ENCODE peak calls at places on chromosome 2, in five cellular contexts. One of them, this sample, is unnamed.
A peak's percentile ranks its signal among the peaks of the same experiment; 100 is the strongest.

GRCh38 chr2:188957646-188958045 is 16.5 kb upstream of the COL3A1 start:
- DNase-seq in suprapubic skin: no peak
- DNase-seq in stomach: no peak
- DNase-seq in heart left ventricle: no peak
- DNase-seq in breast epithelium: no peak
- DNase-seq in this sample: no peak

GRCh38 chr2:223054193-223054781 is 2.3 kb downstream of the KCNE4 start:
- DNase-seq in stomach: no peak
- DNase-seq in breast epithelium: no peak
- DNase-seq in suprapubic skin: peak; percentile 89
- DNase-seq in heart left ventricle: peak; percentile 77
- DNase-seq in this sample: peak; percentile 23

GRCh38 chr2:231682546-231683291 is 25.6 kb upstream of the PTMA start:
- DNase-seq in suprapubic skin: no peak
- DNase-seq in heart left ventricle: no peak
- DNase-seq in breast epithelium: no peak
- DNase-seq in stomach: no peak
- DNase-seq in this sample: no peak

GRCh38 chr2:210445116-210445707 is 31.3 kb downstream of the LANCL1 start:
- DNase-seq in suprapubic skin: no peak
- DNase-seq in heart left ventricle: no peak
- DNase-seq in stomach: no peak
- DNase-seq in breast epithelium: no peak
- DNase-seq in this sample: no peak

GRCh38 chr2:134609924-134610498 is 108.8 kb downstream of the TMEM163 start:
- DNase-seq in heart left ventricle: no peak
- DNase-seq in suprapubic skin: no peak
- DNase-seq in stomach: no peak
- DNase-seq in breast epithelium: no peak
- DNase-seq in this sample: no peak

GRCh38 chr2:72115361-72116080 is 32.1 kb downstream of the CYP26B1 start:
- DNase-seq in heart left ventricle: no peak
- DNase-seq in stomach: no peak
- DNase-seq in suprapubic skin: no peak
- DNase-seq in breast epithelium: peak; percentile 89
- DNase-seq in this sample: no peak

GRCh38 chr2:86035883-86036789 is 69.5 kb downstream of the POLR1A start:
- DNase-seq in breast epithelium: peak; percentile 76
- DNase-seq in stomach: peak; percentile 65
- DNase-seq in heart left ventricle: peak; percentile 86
- DNase-seq in suprapubic skin: no peak
- DNase-seq in this sample: peak; percentile 80

GRCh38 chr2:30763151-30763660 is 44.0 kb downstream of the CAPN13 start:
- DNase-seq in suprapubic skin: peak; percentile 13
- DNase-seq in breast epithelium: no peak
- DNase-seq in stomach: peak; percentile 11
- DNase-seq in heart left ventricle: no peak
- DNase-seq in this sample: no peak

GRCh38 chr2:72150961-72151356 is 3.3 kb upstream of the CYP26B1 start:
- DNase-seq in breast epithelium: peak; percentile 2
- DNase-seq in stomach: peak; percentile 18
- DNase-seq in heart left ventricle: no peak
- DNase-seq in suprapubic skin: peak; percentile 26
- DNase-seq in this sample: no peak

GRCh38 chr2:124001681-124002080 is 23.4 kb upstream of the CNTNAP5 start:
- DNase-seq in breast epithelium: no peak
- DNase-seq in heart left ventricle: no peak
- DNase-seq in stomach: no peak
- DNase-seq in suprapubic skin: no peak
- DNase-seq in this sample: no peak

GRCh38 chr2:24461685-24462084 is 29.4 kb upstream of the NCOA1 start:
- DNase-seq in breast epithelium: no peak
- DNase-seq in heart left ventricle: no peak
- DNase-seq in stomach: no peak
- DNase-seq in suprapubic skin: no peak
- DNase-seq in this sample: no peak

GRCh38 chr2:43372386-43373081 is 146.1 kb upstream of the ZFP36L2 start:
- DNase-seq in suprapubic skin: no peak
- DNase-seq in stomach: no peak
- DNase-seq in heart left ventricle: no peak
- DNase-seq in breast epithelium: no peak
- DNase-seq in this sample: no peak

GRCh38 chr2:197677483-197677882 is 2.1 kb upstream of the RFTN2 start:
- DNase-seq in heart left ventricle: no peak
- DNase-seq in suprapubic skin: no peak
- DNase-seq in stomach: no peak
- DNase-seq in breast epithelium: no peak
- DNase-seq in this sample: no peak

GRCh38 chr2:22153974-22154373 is 1030.2 kb downstream of the TDRD15 start:
- DNase-seq in heart left ventricle: no peak
- DNase-seq in suprapubic skin: no peak
- DNase-seq in breast epithelium: no peak
- DNase-seq in stomach: no peak
- DNase-seq in this sample: no peak

GRCh38 chr2:73423913-73424312 is 38.3 kb downstream of the ALMS1 start:
- DNase-seq in stomach: no peak
- DNase-seq in suprapubic skin: no peak
- DNase-seq in heart left ventricle: no peak
- DNase-seq in breast epithelium: no peak
- DNase-seq in this sample: no peak

GRCh38 chr2:42328148-42328833 is 32.7 kb downstream of the COX7A2L start:
- DNase-seq in stomach: no peak
- DNase-seq in heart left ventricle: no peak
- DNase-seq in breast epithelium: no peak
- DNase-seq in suprapubic skin: no peak
- DNase-seq in this sample: no peak

GRCh38 chr2:127166221-127166860 is 53.8 kb downstream of the CYP27C1 start:
- DNase-seq in stomach: no peak
- DNase-seq in suprapubic skin: no peak
- DNase-seq in heart left ventricle: no peak
- DNase-seq in breast epithelium: no peak
- DNase-seq in this sample: no peak

GRCh38 chr2:235105821-235106359 is 154.1 kb downstream of the SH3BP4 start:
- DNase-seq in heart left ventricle: no peak
- DNase-seq in breast epithelium: no peak
- DNase-seq in suprapubic skin: no peak
- DNase-seq in stomach: no peak
- DNase-seq in this sample: no peak

GRCh38 chr2:88187038-88187676 is 17.0 kb downstream of the THNSL2 start:
- DNase-seq in stomach: peak; percentile 74
- DNase-seq in breast epithelium: peak; percentile 35
- DNase-seq in heart left ventricle: peak; percentile 25
- DNase-seq in suprapubic skin: no peak
- DNase-seq in this sample: peak; percentile 80

GRCh38 chr2:120239488-120240287 is 13.0 kb upstream of the RALB start:
- DNase-seq in breast epithelium: peak; percentile 42
- DNase-seq in heart left ventricle: peak; percentile 81
- DNase-seq in stomach: no peak
- DNase-seq in suprapubic skin: no peak
- DNase-seq in this sample: peak; percentile 36
- H3K36me3 ChIP-seq in breast epithelium: no peaks in the 10 kb centered on the region
- H3K36me3 ChIP-seq in heart left ventricle: no peaks in the 10 kb centered on the region
- H3K36me3 ChIP-seq in stomach: no peaks in the 10 kb centered on the region
- H3K36me3 ChIP-seq in suprapubic skin: no peaks in the 10 kb centered on the region
- H3K36me3 ChIP-seq in this sample: no peaks in the 10 kb centered on the region

GRCh38 chr2:178478442-178479274 is at the start of gene FKBP7:
- DNase-seq in heart left ventricle: peak; percentile 90
- DNase-seq in breast epithelium: peak; percentile 80
- DNase-seq in suprapubic skin: peak; percentile 94
- DNase-seq in stomach: peak; percentile 88
- DNase-seq in this sample: peak; percentile 91

GRCh38 chr2:178479275-178479616 is 846 bp upstream of the FKBP7 start:
- DNase-seq in breast epithelium: no peak
- DNase-seq in stomach: no peak
- DNase-seq in heart left ventricle: no peak
- DNase-seq in suprapubic skin: no peak
- DNase-seq in this sample: no peak

GRCh38 chr2:178482437-178482836 is 2.2 kb downstream of the PLEKHA3 start:
- DNase-seq in breast epithelium: no peak
- DNase-seq in stomach: no peak
- DNase-seq in heart left ventricle: no peak
- DNase-seq in suprapubic skin: no peak
- DNase-seq in this sample: no peak

GRCh38 chr2:178479758-178480226 is 465 bp upstream of the PLEKHA3 start:
- DNase-seq in breast epithelium: no peak
- DNase-seq in heart left ventricle: no peak
- DNase-seq in suprapubic skin: no peak
- DNase-seq in stomach: no peak
- DNase-seq in this sample: no peak

GRCh38 chr2:178480227-178481181 is at the start of gene PLEKHA3:
- DNase-seq in stomach: peak; percentile 95
- DNase-seq in heart left ventricle: peak; percentile 98
- DNase-seq in suprapubic skin: peak; percentile 97
- DNase-seq in breast epithelium: peak; percentile 84
- DNase-seq in this sample: peak; percentile 95
- TF ChIP-seq POLR2A in stomach: no peak
- TF ChIP-seq POLR2A in heart left ventricle: peak; percentile 88
- TF ChIP-seq POLR2A in suprapubic skin: peak; percentile 82
- TF ChIP-seq POLR2A in breast epithelium: no peak
- TF ChIP-seq POLR2A in this sample: peak; percentile 87

GRCh38 chr2:108923019-108923700 is 65.9 kb downstream of the EDAR start:
- DNase-seq in stomach: peak; percentile 66
- DNase-seq in suprapubic skin: peak; percentile 67
- DNase-seq in heart left ventricle: no peak
- DNase-seq in breast epithelium: peak; percentile 66
- DNase-seq in this sample: no peak
- H3K36me3 ChIP-seq in stomach: no peaks in the 10 kb centered on the region
- H3K36me3 ChIP-seq in suprapubic skin: no peaks in the 10 kb centered on the region
- H3K36me3 ChIP-seq in heart left ventricle: no peaks in the 10 kb centered on the region
- H3K36me3 ChIP-seq in breast epithelium: no peaks in the 10 kb centered on the region
- H3K36me3 ChIP-seq in this sample: no peaks in the 10 kb centered on the region

GRCh38 chr2:1249897-1250687 is 163.2 kb upstream of the TPO start:
- DNase-seq in stomach: no peak
- DNase-seq in heart left ventricle: no peak
- DNase-seq in suprapubic skin: no peak
- DNase-seq in breast epithelium: no peak
- DNase-seq in this sample: no peak
- TF ChIP-seq POLR2A in stomach: no peak
- TF ChIP-seq POLR2A in heart left ventricle: no peak
- TF ChIP-seq POLR2A in suprapubic skin: no peak
- TF ChIP-seq POLR2A in breast epithelium: no peak
- TF ChIP-seq POLR2A in this sample: no peak

DNA sequence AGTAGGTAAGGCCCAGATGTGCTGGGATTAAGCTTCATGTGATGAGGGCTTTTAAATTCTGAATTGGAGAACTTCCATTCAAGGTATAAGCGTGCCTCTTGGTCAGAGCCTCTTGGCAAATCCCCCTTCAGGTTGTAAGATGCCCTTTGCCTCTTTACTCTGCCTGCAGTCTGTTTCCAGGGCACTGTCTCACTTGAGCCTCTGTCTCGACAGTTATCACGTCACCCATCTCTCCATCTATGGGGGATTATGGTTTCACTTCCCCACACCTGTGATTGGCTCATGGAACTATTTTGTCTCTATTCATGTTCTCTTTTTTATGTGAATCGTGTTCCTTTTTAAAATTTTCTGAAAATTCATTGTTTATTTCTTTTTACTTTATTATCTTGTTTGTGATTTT is 51.7 kb downstream of the COA5 start:
- DNase-seq in stomach: no peak
- DNase-seq in heart left ventricle: no peak
- DNase-seq in suprapubic skin: no peak
- DNase-seq in breast epithelium: no peak
- DNase-seq in this sample: no peak
- H3K36me3 ChIP-seq in stomach: peaks cover 37% of the 10 kb centered on the region
- H3K36me3 ChIP-seq in heart left ventricle: peaks cover 62% of the 10 kb centered on the region
- H3K36me3 ChIP-seq in suprapubic skin: peaks cover 67% of the 10 kb centered on the region
- H3K36me3 ChIP-seq in breast epithelium: no peaks in the 10 kb centered on the region
- H3K36me3 ChIP-seq in this sample: peaks cover 13% of the 10 kb centered on the region

GRCh38 chr2:240560084-240560479 is at the start of gene DUSP28:
- DNase-seq in stomach: peak; percentile 95
- DNase-seq in suprapubic skin: peak; percentile 96
- DNase-seq in breast epithelium: peak; percentile 86
- DNase-seq in heart left ventricle: peak; percentile 92
- DNase-seq in this sample: peak; percentile 94
- TF ChIP-seq POLR2A in stomach: no peak
- TF ChIP-seq POLR2A in suprapubic skin: peak; percentile 64
- TF ChIP-seq POLR2A in breast epithelium: peak; percentile 80
- TF ChIP-seq POLR2A in heart left ventricle: peak; percentile 90
- TF ChIP-seq POLR2A in this sample: peak; percentile 94

DNA sequence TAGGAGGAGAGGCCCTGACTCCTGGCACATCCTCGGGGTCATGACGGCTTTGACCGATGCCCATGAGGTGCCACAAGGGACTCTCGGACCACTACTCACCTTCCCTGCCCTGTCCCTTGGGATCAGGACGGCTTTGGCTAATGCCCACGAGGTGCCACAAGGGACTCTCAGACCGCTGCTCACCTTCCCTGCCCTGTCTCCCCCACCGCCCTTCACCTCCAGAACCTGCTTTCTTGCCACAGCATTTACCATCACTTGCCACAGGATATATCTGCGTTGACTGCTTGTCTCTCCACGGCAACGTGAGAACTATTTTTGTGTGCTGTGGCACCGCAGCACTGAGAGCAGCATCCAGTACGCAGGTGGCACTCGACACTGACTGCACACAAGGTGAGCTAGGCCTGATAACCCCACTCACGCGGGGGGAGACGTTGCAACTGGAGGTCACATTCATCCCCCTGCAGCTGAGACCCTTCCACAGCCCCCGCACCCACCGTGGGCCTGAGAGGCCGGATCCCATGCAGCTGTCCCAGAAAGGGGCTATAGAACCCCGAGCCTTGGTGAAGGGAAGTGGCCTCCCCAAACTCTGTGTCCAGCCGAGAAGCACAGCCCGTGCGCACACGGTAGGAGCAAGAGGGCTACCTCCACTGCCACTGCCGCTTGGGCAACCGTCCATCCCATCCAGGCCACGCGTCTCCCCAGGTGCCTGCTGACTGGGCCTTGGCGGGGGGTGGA is 47.5 kb downstream of the ANO7 start:
- DNase-seq in suprapubic skin: no peak
- DNase-seq in stomach: no peak
- DNase-seq in heart left ventricle: no peak
- DNase-seq in breast epithelium: no peak
- DNase-seq in this sample: no peak
- H3K36me3 ChIP-seq in suprapubic skin: peaks cover 100% of the 10 kb centered on the region
- H3K36me3 ChIP-seq in stomach: peaks cover 100% of the 10 kb centered on the region
- H3K36me3 ChIP-seq in heart left ventricle: peaks cover 98% of the 10 kb centered on the region
- H3K36me3 ChIP-seq in breast epithelium: peaks cover 13% of the 10 kb centered on the region
- H3K36me3 ChIP-seq in this sample: peaks cover 90% of the 10 kb centered on the region

This sample was measured in transverse colon.